ENCODE peak calls at places on chromosomes 13 and 19, in seven cellular contexts. Y, A, H, E, J, S and U are unnamed samples.

GRCh38 chr13:70338608-70339007 is 230.4 kb upstream of the KLHL1 start:
- DNase-seq in Y (no peak), A (no peak), H (no peak), E (no peak), J (no peak), S (no peak), U (no peak)

GRCh38 chr19:14533450-14533849 is 4.1 kb downstream of the TECR start:
- DNase-seq in Y (no peak), A (no peak), H (no peak), E (no peak), J (no peak), S (no peak), U (no peak)

GRCh38 chr13:48334534-48335127 is 31.1 kb downstream of the RB1 start:
- DNase-seq in Y (no peak), A (peak; percentile 9), H (peak; percentile 39), E (no peak), J (peak; percentile 22), S (no peak), U (peak; percentile 70)

GRCh38 chr19:3768015-3768747 is 3.8 kb downstream of the RAX2 start:
- DNase-seq in Y (no peak), A (no peak), H (no peak), E (no peak), J (no peak), S (no peak), U (no peak)

GRCh38 chr13:84630486-84630885 is 748.2 kb upstream of the SLITRK1 start:
- DNase-seq in Y (no peak), A (no peak), H (no peak), E (no peak), J (no peak), S (no peak), U (no peak)

GRCh38 chr13:59948686-59949085 is 215.0 kb downstream of the DIAPH3 start:
- DNase-seq in Y (no peak), A (no peak), H (no peak), E (no peak), J (no peak), S (no peak), U (no peak)

GRCh38 chr19:48403606-48404005 is 10.1 kb downstream of the GRIN2D start:
- DNase-seq in Y (peak; percentile 59), A (no peak), H (peak; percentile 70), E (peak; percentile 78), J (peak; percentile 54), S (no peak), U (peak; percentile 51)

GRCh38 chr19:46935066-46935663 is 74.4 kb downstream of the ARHGAP35 start:
- DNase-seq in Y (no peak), A (no peak), H (no peak), E (no peak), J (no peak), S (no peak), U (no peak)

GRCh38 chr13:106109391-106109791 is 426.1 kb downstream of the EFNB2 start:
- DNase-seq in Y (no peak), A (peak; percentile 62), H (no peak), E (no peak), J (peak; percentile 62), S (no peak), U (peak; percentile 39)

GRCh38 chr13:103299079-103299478 is 232.9 kb upstream of the SLC10A2 start:
- DNase-seq in Y (no peak), A (no peak), H (peak; percentile 28), E (no peak), J (no peak), S (no peak), U (no peak)

GRCh38 chr19:35212241-35212640 is 16.3 kb downstream of the FAM187B start:
- DNase-seq in Y (no peak), A (no peak), H (no peak), E (no peak), J (no peak), S (no peak), U (no peak)

GRCh38 chr13:30800107-30800506 is 64.8 kb downstream of the ALOX5AP start:
- DNase-seq in Y (no peak), A (no peak), H (no peak), E (no peak), J (no peak), S (no peak), U (no peak)

GRCh38 chr19:3302755-3303154 is 63.6 kb upstream of the NFIC start:
- DNase-seq in Y (no peak), A (no peak), H (no peak), E (peak; percentile 23), J (no peak), S (no peak), U (no peak)

GRCh38 chr19:7970716-7971448 is 27.4 kb upstream of the TIMM44 start:
- DNase-seq in Y (no peak), A (no peak), H (peak; percentile 66), E (peak; percentile 49), J (no peak), S (peak; percentile 65), U (peak; percentile 30)

GRCh38 chr13:30898721-30899188 is 7.3 kb upstream of the MEDAG start:
- DNase-seq in Y (no peak), A (peak; percentile 92), H (peak; percentile 66), E (peak; percentile 16), J (peak; percentile 77), S (no peak), U (peak; percentile 96)

GRCh38 chr13:84607614-84608013 is 725.3 kb upstream of the SLITRK1 start:
- DNase-seq in Y (no peak), A (peak; percentile 55), H (no peak), E (no peak), J (peak; percentile 77), S (no peak), U (peak; percentile 82)

GRCh38 chr19:15297416-15298224 is 34.7 kb downstream of the BRD4 start:
- DNase-seq in Y (peak; percentile 39), A (peak; percentile 75), H (peak; percentile 78), E (peak; percentile 52), J (peak; percentile 74), S (no peak), U (peak; percentile 80)

GRCh38 chr19:49359851-49360845 is 2.1 kb downstream of the TEAD2 start:
- DNase-seq in Y (no peak), A (no peak), H (no peak), E (no peak), J (no peak), S (no peak), U (no peak)

GRCh38 chr19:10826846-10827245 is 9.2 kb downstream of the TMED1 start:
- DNase-seq in Y (no peak), A (no peak), H (no peak), E (no peak), J (no peak), S (no peak), U (no peak)

GRCh38 chr19:10830370-10830769 is 5.6 kb downstream of the TMED1 start:
- DNase-seq in Y (no peak), A (no peak), H (no peak), E (no peak), J (no peak), S (no peak), U (no peak)

GRCh38 chr19:10830941-10831779 is 4.9 kb downstream of the TMED1 start:
- DNase-seq in Y (no peak), A (no peak), H (no peak), E (no peak), J (no peak), S (no peak), U (no peak)

GRCh38 chr19:10829967-10830366 is 6.0 kb downstream of the TMED1 start:
- DNase-seq in Y (no peak), A (no peak), H (no peak), E (no peak), J (no peak), S (no peak), U (no peak)

GRCh38 chr19:10828981-10829821 is 6.8 kb downstream of the TMED1 start:
- DNase-seq in Y (no peak), A (no peak), H (no peak), E (peak; percentile 38), J (no peak), S (no peak), U (no peak)
- TF ChIP-seq CTCF in Y (no peak), A (peak; percentile 7), H (no peak), E (peak; percentile 22), J (peak; percentile 47), S (peak; percentile 17), U (peak; percentile 11)

DNA sequence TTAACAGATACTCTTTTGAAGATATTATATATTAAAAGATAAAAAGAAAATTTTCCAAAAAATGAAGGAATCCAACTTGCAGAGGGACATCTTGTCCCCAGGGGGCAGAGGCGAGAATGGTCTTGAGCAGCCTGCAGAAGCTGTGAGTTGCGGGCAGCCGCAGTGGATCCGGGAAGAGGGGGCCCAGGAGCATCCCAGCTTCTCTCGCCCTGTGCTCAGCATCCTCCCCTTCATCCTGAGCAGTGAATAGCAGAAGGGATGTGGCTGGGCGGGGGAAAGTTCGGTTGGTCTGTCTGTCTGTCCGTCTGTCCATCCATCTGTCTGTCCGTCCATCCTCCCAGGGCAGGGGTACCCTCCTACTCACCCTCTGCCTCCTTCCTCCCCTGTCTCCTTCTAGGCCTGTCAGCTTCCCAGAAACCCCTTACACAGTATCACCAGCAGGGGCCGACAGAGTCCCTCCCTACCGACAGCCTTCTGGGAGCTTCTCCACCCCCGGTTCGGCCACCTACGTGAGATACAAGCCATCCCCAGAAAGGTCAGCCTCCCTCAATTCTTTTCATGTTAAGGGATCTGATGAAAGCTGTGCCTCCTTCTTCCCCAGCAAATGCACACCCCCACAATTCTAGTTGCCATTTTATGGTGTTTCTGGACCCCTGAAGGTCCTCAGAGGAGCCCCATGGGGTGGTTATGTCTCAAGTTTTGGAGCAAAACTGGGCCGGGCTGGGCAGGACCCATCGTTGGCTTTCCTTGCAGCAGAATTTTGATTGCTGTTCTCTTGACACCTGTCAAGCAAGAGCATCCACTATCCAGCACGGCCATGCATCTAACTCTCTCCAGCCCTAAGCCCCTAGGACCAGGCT is 81.6 kb downstream of the DPF1 start:
- DNase-seq in Y (peak; percentile 38), A (no peak), H (peak; percentile 74), E (peak; percentile 82), J (peak; percentile 31), S (peak; percentile 63), U (peak; percentile 56)
- TF ChIP-seq CTCF in Y (peak; percentile 38), A (peak; percentile 86), H (peak; percentile 65), E (peak; percentile 76), J (peak; percentile 77), S (peak; percentile 68), U (peak; percentile 89)

GRCh38 chr19:5323475-5323811 is 17.2 kb downstream of the PTPRS start:
- DNase-seq in Y (no peak), A (no peak), H (no peak), E (no peak), J (no peak), S (no peak), U (no peak)
- TF ChIP-seq CTCF in Y (no peak), A (no peak), H (no peak), E (no peak), J (no peak), S (no peak), U (no peak)

GRCh38 chr19:50378863-50379236 is 2.6 kb downstream of the NR1H2 start:
- DNase-seq in Y (no peak), A (no peak), H (no peak), E (no peak), J (no peak), S (no peak), U (no peak)

GRCh38 chr19:50380767-50381166 is 3.4 kb upstream of the POLD1 start:
- DNase-seq in Y (no peak), A (no peak), H (no peak), E (no peak), J (no peak), S (no peak), U (no peak)

GRCh38 chr19:50380137-50380536 is 3.9 kb downstream of the NR1H2 start:
- DNase-seq in Y (no peak), A (no peak), H (no peak), E (no peak), J (no peak), S (no peak), U (no peak)

GRCh38 chr19:50378169-50378862 is 2.1 kb downstream of the NR1H2 start:
- DNase-seq in Y (no peak), A (no peak), H (no peak), E (no peak), J (no peak), S (no peak), U (no peak)

GRCh38 chr19:50379602-50380001 is 3.3 kb downstream of the NR1H2 start:
- DNase-seq in Y (no peak), A (no peak), H (no peak), E (no peak), J (no peak), S (no peak), U (no peak)
- TF ChIP-seq CTCF in Y (no peak), A (no peak), H (no peak), E (no peak), J (no peak), S (no peak), U (no peak)